ENCODE peak calls at places on chromosomes 1 and 21, in eight cellular contexts. E, L, H, Y, S, D, Q and J are unnamed samples. For H3K27me3 and H3K36me3, the result is how much of the 10 kb centered on the place peaks cover.

GRCh38 chr1:25695066-25695990 is 78.7 kb downstream of the MAN1C1 start:
- DNase-seq in D (peak), Q (peak), H (peak), Y (no peak), E (peak), S (peak), L (peak), J (no peak)

GRCh38 chr1:151993084-151993733 is 450 bp downstream of the S100A10 start:
- DNase-seq in D (peak), Y (no peak), S (peak), Q (peak), E (peak), H (peak), L (no peak), J (peak)

GRCh38 chr1:176897350-176898236 is 266.9 kb downstream of the ASTN1 start:
- DNase-seq in L (peak), E (peak), Q (peak), Y (peak), D (peak), S (peak), H (peak), J (peak)

GRCh38 chr1:115170972-115171392 is 81.7 kb upstream of the TSPAN2 start:
- DNase-seq in H (no peak), D (no peak), S (no peak), Q (no peak), E (no peak), Y (no peak), L (no peak), J (no peak)

GRCh38 chr1:177487481-177487880 is 316.7 kb downstream of the BRINP2 start:
- DNase-seq in E (no peak), L (no peak), Y (no peak), S (no peak), H (no peak), D (no peak), Q (no peak), J (no peak)

GRCh38 chr1:178504286-178504685 is 7.5 kb upstream of the CLEC20A start:
- DNase-seq in H (no peak), D (no peak), E (no peak), L (no peak), S (no peak), Q (no peak), Y (no peak), J (no peak)

GRCh38 chr1:93753766-93754763 is 72.4 kb upstream of the BCAR3 start:
- DNase-seq in S (no peak), Y (no peak), H (no peak), E (no peak), Q (no peak), D (no peak), L (peak), J (peak)

GRCh38 chr1:246632584-246633168 is 66.4 kb downstream of the CNST start:
- DNase-seq in H (no peak), D (no peak), Y (no peak), L (peak), E (no peak), Q (peak), S (no peak), J (no peak)

GRCh38 chr1:200103961-200104583 is 76.6 kb downstream of the NR5A2 start:
- DNase-seq in H (no peak), L (no peak), D (peak), E (no peak), Q (no peak), Y (no peak), S (no peak), J (no peak)

GRCh38 chr1:56502700-56503245 is 76.6 kb downstream of the PLPP3 start:
- DNase-seq in L (peak), S (no peak), Q (no peak), E (no peak), Y (no peak), D (no peak), H (no peak), J (peak)

GRCh38 chr1:74388855-74389254 is 123.6 kb downstream of the LRRC53 start:
- DNase-seq in Q (no peak), D (no peak), L (no peak), H (no peak), S (no peak), E (no peak), Y (no peak), J (no peak)

GRCh38 chr1:25183126-25183980 is 48.9 kb downstream of the SYF2 start:
- DNase-seq in D (no peak), Y (no peak), Q (no peak), H (no peak), L (no peak), E (no peak), S (no peak), J (no peak)

GRCh38 chr1:202281316-202282016 is 60.3 kb downstream of the UBE2T start:
- DNase-seq in E (no peak), H (no peak), Y (no peak), S (no peak), Q (no peak), D (no peak), L (peak), J (peak)

GRCh38 chr1:220483700-220484099 is 44.2 kb upstream of the MARK1 start:
- DNase-seq in S (peak), Q (peak), Y (no peak), E (no peak), L (no peak), D (no peak), H (no peak), J (no peak)

GRCh38 chr1:203264052-203264501 is 34.6 kb upstream of the CHIT1 start:
- DNase-seq in S (no peak), Y (no peak), L (no peak), D (no peak), H (no peak), Q (no peak), E (no peak), J (no peak)

GRCh38 chr1:3465935-3466321 is 11.5 kb downstream of the ARHGEF16 start:
- DNase-seq in L (no peak), S (no peak), H (no peak), Y (no peak), Q (no peak), D (peak), E (peak), J (no peak)
- H3K27me3 ChIP-seq in L (under half), S (under half), H (under half), Y (under half), Q (under half), D (under half), E (under half), J (under half)

GRCh38 chr21:46253610-46254124 is 25.1 kb upstream of the LSS start:
- DNase-seq in S (no peak), L (peak), E (no peak), H (no peak), Y (no peak), D (no peak), Q (peak), J (no peak)
- H3K36me3 ChIP-seq in S (under half), L (half or more), E (under half), H (under half), Y (half or more), D (under half), Q (under half), J (half or more)

GRCh38 chr1:30322859-30323257 is 400.5 kb downstream of the MATN1 start:
- DNase-seq in E (peak), D (no peak), S (no peak), L (no peak), H (no peak), Q (no peak), Y (no peak), J (no peak)
- H3K27me3 ChIP-seq in E (under half), D (under half), S (under half), L (under half), H (under half), Q (under half), Y (under half), J (under half)

GRCh38 chr1:22112505-22112904 is 30.4 kb downstream of the WNT4 start:
- DNase-seq in L (peak), Y (no peak), H (no peak), S (no peak), D (no peak), Q (no peak), E (no peak), J (no peak)

GRCh38 chr1:22111115-22111514 is 31.8 kb downstream of the WNT4 start:
- DNase-seq in S (no peak), H (no peak), L (no peak), Y (no peak), Q (no peak), D (no peak), E (no peak), J (no peak)

GRCh38 chr1:22108343-22109135 is 34.4 kb downstream of the WNT4 start:
- DNase-seq in Q (peak), Y (no peak), D (no peak), E (no peak), L (no peak), S (no peak), H (no peak), J (no peak)

GRCh38 chr1:22111620-22112019 is 31.3 kb downstream of the WNT4 start:
- DNase-seq in L (peak), E (no peak), H (no peak), S (no peak), Q (no peak), D (no peak), Y (no peak), J (no peak)

GRCh38 chr1:22110016-22110415 is 32.9 kb downstream of the WNT4 start:
- DNase-seq in D (no peak), S (no peak), Q (no peak), H (no peak), E (no peak), Y (no peak), L (no peak), J (no peak)
- H3K36me3 ChIP-seq in D (under half), S (under half), Q (under half), H (under half), E (under half), Y (under half), L (under half), J (under half)

GRCh38 chr1:165573787-165574186 is 30.0 kb downstream of the LRRC52 start:
- DNase-seq in D (no peak), S (no peak), H (no peak), Q (no peak), E (no peak), Y (no peak), L (no peak), J (no peak)
- H3K27me3 ChIP-seq in D (under half), S (under half), H (under half), Q (under half), E (under half), Y (under half), L (under half), J (half or more)

DNA sequence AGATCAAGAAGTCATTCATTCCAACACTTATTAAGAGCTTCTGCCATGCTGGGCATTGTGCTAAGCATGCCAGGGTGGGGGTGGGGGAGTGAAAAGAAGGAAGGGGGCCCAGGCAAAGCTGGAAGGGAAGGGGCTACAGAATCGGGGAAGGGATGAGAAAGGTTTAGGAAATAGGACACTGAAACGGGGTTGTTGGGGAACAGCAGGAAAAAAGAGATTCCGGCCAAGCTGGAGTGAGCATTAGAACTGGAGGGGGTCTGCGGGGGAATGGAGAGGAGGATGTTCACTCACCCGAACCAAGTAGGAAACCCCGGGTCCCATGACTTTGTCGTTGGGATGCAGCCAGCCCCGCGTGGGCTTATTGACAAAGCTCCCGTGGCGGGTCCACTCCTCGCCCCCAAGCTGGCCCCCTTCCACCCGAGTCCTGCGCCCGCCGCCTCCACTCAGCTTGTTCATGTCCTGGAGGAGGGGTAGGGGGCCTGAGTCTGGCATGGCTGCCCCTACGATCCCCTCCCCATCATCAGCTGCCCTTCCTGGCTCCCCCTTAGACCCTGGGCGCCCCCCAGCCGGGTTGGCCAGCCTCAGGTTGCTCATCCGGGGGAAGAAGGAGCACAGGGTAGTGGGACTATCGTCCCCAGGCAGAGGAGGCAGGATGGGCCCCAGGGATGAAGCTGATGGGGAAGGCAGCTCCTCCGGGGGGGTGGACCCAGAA is 650 bp downstream of the SHC1 start:
- DNase-seq in L (no peak), E (peak), Y (no peak), S (no peak), Q (no peak), H (peak), D (no peak), J (no peak)
- H3K36me3 ChIP-seq in L (under half), E (under half), Y (under half), S (under half), Q (under half), H (under half), D (under half), J (under half)

GRCh38 chr1:181318858-181319235 is 164.5 kb upstream of the CACNA1E start:
- DNase-seq in L (peak), Q (no peak), Y (no peak), S (no peak), D (no peak), H (no peak), E (no peak), J (no peak)

GRCh38 chr1:181317261-181317924 is 165.9 kb upstream of the CACNA1E start:
- DNase-seq in Q (no peak), L (no peak), H (no peak), Y (no peak), D (no peak), S (no peak), E (no peak), J (no peak)

GRCh38 chr1:181319903-181320302 is 163.4 kb upstream of the CACNA1E start:
- DNase-seq in Q (no peak), L (no peak), D (no peak), H (no peak), S (no peak), Y (no peak), E (no peak), J (no peak)

GRCh38 chr1:181314959-181315358 is 168.4 kb upstream of the CACNA1E start:
- DNase-seq in Q (no peak), H (no peak), L (no peak), S (no peak), E (no peak), Y (no peak), D (no peak), J (no peak)

DNA sequence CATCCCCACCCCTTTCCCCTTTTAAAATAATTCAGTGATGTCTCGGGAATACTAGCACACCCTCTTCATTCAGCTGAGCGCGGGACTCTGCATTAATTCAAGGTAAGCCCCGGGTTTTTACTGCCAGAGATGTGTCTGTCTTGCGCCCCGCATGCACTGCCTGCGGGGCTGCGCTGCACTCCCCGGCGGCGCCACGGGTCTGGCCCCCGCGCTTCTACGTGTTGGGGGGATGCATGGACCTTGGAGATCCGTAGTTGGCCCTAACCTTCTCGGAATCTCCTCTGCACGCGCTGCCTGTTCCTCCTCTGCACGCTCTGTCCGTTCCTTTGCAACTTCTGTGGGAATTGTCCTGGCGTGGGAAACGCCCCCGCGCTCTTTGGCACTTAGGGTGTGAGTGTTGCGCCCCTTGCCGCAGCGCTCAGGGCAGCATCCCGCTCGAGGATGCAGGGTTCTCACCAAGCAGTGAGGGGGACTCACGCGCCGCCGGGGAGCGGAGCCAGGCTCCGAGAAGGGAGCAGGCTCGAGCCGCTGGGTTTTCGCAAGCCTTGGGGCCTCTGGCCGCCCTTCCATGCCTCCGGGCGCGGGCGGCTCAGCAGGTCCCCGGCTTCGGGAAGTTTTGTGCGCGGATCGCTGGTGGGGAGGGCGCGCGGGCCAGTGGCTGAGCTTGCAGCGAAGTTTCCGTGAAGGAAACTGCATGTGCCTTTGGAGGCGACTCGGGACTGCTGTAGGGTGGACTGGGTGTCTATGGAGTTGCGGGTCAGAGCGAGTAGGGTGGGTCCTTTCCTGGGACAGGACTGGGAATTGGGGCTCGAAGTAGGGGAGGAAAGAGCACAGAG is 165.1 kb upstream of the CACNA1E start:
- DNase-seq in D (no peak), E (no peak), H (no peak), Q (peak), L (no peak), Y (peak), S (no peak), J (no peak)
- H3K27me3 ChIP-seq in D (under half), E (under half), H (under half), Q (half or more), L (under half), Y (half or more), S (half or more), J (half or more)